ENCODE peak calls at places on chromosomes 4 and X, in ten cellular contexts. One of them, this sample, is unnamed.
A peak's percentile ranks its signal among the peaks of the same experiment; 100 is the strongest.

GRCh38 chr4:184383497-184384055 is 90.8 kb downstream of the IRF2 start:
- DNase-seq in AG10803: peak; percentile 95
- DNase-seq in neural progenitor cell: no peak
- DNase-seq in spleen: no peak
- DNase-seq in fibroblast of pulmonary artery: peak; percentile 96
- DNase-seq in cardiac muscle cell: no peak
- DNase-seq in heart left ventricle: peak; percentile 59
- DNase-seq in H7: no peak
- DNase-seq in fibroblast of mammary gland: peak; percentile 98
- DNase-seq in left lung: no peak
- DNase-seq in this sample: no peak

GRCh38 chr4:188143731-188144130 is 4.5 kb downstream of the TRIML1 start:
- DNase-seq in AG10803: no peak
- DNase-seq in H7: no peak
- DNase-seq in fibroblast of pulmonary artery: no peak
- DNase-seq in cardiac muscle cell: peak; percentile 39
- DNase-seq in fibroblast of mammary gland: no peak
- DNase-seq in neural progenitor cell: no peak
- DNase-seq in spleen: no peak
- DNase-seq in heart left ventricle: no peak
- DNase-seq in left lung: no peak
- DNase-seq in this sample: no peak

GRCh38 chr4:74449571-74450297 is 4.8 kb downstream of the AREG start:
- DNase-seq in heart left ventricle: no peak
- DNase-seq in fibroblast of pulmonary artery: peak; percentile 45
- DNase-seq in cardiac muscle cell: no peak
- DNase-seq in spleen: no peak
- DNase-seq in AG10803: no peak
- DNase-seq in left lung: no peak
- DNase-seq in fibroblast of mammary gland: peak; percentile 61
- DNase-seq in H7: no peak
- DNase-seq in neural progenitor cell: no peak
- DNase-seq in this sample: no peak

GRCh38 chrX:15128838-15129237 is 141.0 kb downstream of the ASB9 start:
- DNase-seq in fibroblast of mammary gland: no peak
- DNase-seq in neural progenitor cell: no peak
- DNase-seq in spleen: no peak
- DNase-seq in fibroblast of pulmonary artery: no peak
- DNase-seq in cardiac muscle cell: no peak
- DNase-seq in heart left ventricle: no peak
- DNase-seq in H7: no peak
- DNase-seq in AG10803: no peak
- DNase-seq in left lung: no peak
- DNase-seq in this sample: no peak

GRCh38 chr4:158758142-158758541 is 10.7 kb upstream of the FNIP2 start:
- DNase-seq in spleen: no peak
- DNase-seq in neural progenitor cell: no peak
- DNase-seq in fibroblast of pulmonary artery: no peak
- DNase-seq in AG10803: peak; percentile 91
- DNase-seq in H7: no peak
- DNase-seq in cardiac muscle cell: no peak
- DNase-seq in left lung: no peak
- DNase-seq in heart left ventricle: no peak
- DNase-seq in fibroblast of mammary gland: peak; percentile 48
- DNase-seq in this sample: no peak

GRCh38 chr4:83599183-83599582 is 63.3 kb downstream of the GPAT3 start:
- DNase-seq in H7: no peak
- DNase-seq in left lung: no peak
- DNase-seq in AG10803: peak; percentile 3
- DNase-seq in neural progenitor cell: no peak
- DNase-seq in cardiac muscle cell: peak; percentile 41
- DNase-seq in spleen: no peak
- DNase-seq in fibroblast of mammary gland: peak; percentile 59
- DNase-seq in heart left ventricle: no peak
- DNase-seq in fibroblast of pulmonary artery: peak; percentile 53
- DNase-seq in this sample: peak; percentile 41

GRCh38 chrX:53483838-53484420 is 49.8 kb upstream of the HSD17B10 start:
- DNase-seq in left lung: no peak
- DNase-seq in neural progenitor cell: no peak
- DNase-seq in spleen: no peak
- DNase-seq in fibroblast of mammary gland: peak; percentile 48
- DNase-seq in AG10803: peak; percentile 82
- DNase-seq in H7: no peak
- DNase-seq in heart left ventricle: no peak
- DNase-seq in cardiac muscle cell: no peak
- DNase-seq in fibroblast of pulmonary artery: no peak
- DNase-seq in this sample: no peak

GRCh38 chr4:76989391-76990061 is 40.0 kb downstream of the SEPTIN11 start:
- DNase-seq in AG10803: no peak
- DNase-seq in spleen: no peak
- DNase-seq in cardiac muscle cell: no peak
- DNase-seq in left lung: no peak
- DNase-seq in fibroblast of pulmonary artery: no peak
- DNase-seq in fibroblast of mammary gland: no peak
- DNase-seq in heart left ventricle: no peak
- DNase-seq in neural progenitor cell: no peak
- DNase-seq in H7: no peak
- DNase-seq in this sample: peak; percentile 57

GRCh38 chr4:41535911-41536361 is 2.0 kb upstream of the LIMCH1 start:
- DNase-seq in AG10803: no peak
- DNase-seq in H7: no peak
- DNase-seq in heart left ventricle: no peak
- DNase-seq in neural progenitor cell: no peak
- DNase-seq in cardiac muscle cell: no peak
- DNase-seq in fibroblast of pulmonary artery: peak; percentile 44
- DNase-seq in spleen: no peak
- DNase-seq in left lung: no peak
- DNase-seq in fibroblast of mammary gland: no peak
- DNase-seq in this sample: peak; percentile 76

GRCh38 chr4:128787509-128788311 is 21.8 kb upstream of the JADE1 start:
- DNase-seq in fibroblast of mammary gland: peak; percentile 44
- DNase-seq in spleen: no peak
- DNase-seq in AG10803: no peak
- DNase-seq in heart left ventricle: no peak
- DNase-seq in cardiac muscle cell: no peak
- DNase-seq in H7: no peak
- DNase-seq in neural progenitor cell: no peak
- DNase-seq in fibroblast of pulmonary artery: no peak
- DNase-seq in left lung: no peak
- DNase-seq in this sample: no peak

GRCh38 chr4:137740192-137740591 is 207.9 kb upstream of the PCDH18 start:
- DNase-seq in neural progenitor cell: no peak
- DNase-seq in left lung: no peak
- DNase-seq in H7: no peak
- DNase-seq in heart left ventricle: no peak
- DNase-seq in fibroblast of mammary gland: no peak
- DNase-seq in fibroblast of pulmonary artery: peak; percentile 22
- DNase-seq in spleen: no peak
- DNase-seq in AG10803: peak; percentile 15
- DNase-seq in cardiac muscle cell: no peak
- DNase-seq in this sample: no peak

GRCh38 chr4:99300934-99301333 is 10.1 kb upstream of the ADH1A start:
- DNase-seq in left lung: no peak
- DNase-seq in fibroblast of mammary gland: peak; percentile 98
- DNase-seq in spleen: no peak
- DNase-seq in fibroblast of pulmonary artery: peak; percentile 99
- DNase-seq in cardiac muscle cell: peak; percentile 37
- DNase-seq in AG10803: peak; percentile 100
- DNase-seq in H7: no peak
- DNase-seq in neural progenitor cell: no peak
- DNase-seq in heart left ventricle: peak; percentile 84
- DNase-seq in this sample: peak; percentile 66

GRCh38 chr4:119286377-119287002 is 35.4 kb downstream of the FABP2 start:
- DNase-seq in fibroblast of mammary gland: peak; percentile 83
- DNase-seq in heart left ventricle: no peak
- DNase-seq in H7: no peak
- DNase-seq in cardiac muscle cell: peak; percentile 47
- DNase-seq in spleen: no peak
- DNase-seq in AG10803: peak; percentile 85
- DNase-seq in fibroblast of pulmonary artery: peak; percentile 88
- DNase-seq in neural progenitor cell: peak; percentile 38
- DNase-seq in left lung: no peak
- DNase-seq in this sample: peak; percentile 38

GRCh38 chr4:175767130-175767529 is 44.9 kb downstream of the GPM6A start:
- DNase-seq in spleen: no peak
- DNase-seq in heart left ventricle: no peak
- DNase-seq in AG10803: no peak
- DNase-seq in left lung: no peak
- DNase-seq in cardiac muscle cell: no peak
- DNase-seq in H7: no peak
- DNase-seq in neural progenitor cell: no peak
- DNase-seq in fibroblast of mammary gland: no peak
- DNase-seq in fibroblast of pulmonary artery: no peak
- DNase-seq in this sample: no peak

GRCh38 chr4:23931489-23931830 is 41.6 kb upstream of the PPARGC1A start:
- DNase-seq in H7: no peak
- DNase-seq in fibroblast of mammary gland: no peak
- DNase-seq in heart left ventricle: no peak
- DNase-seq in neural progenitor cell: no peak
- DNase-seq in cardiac muscle cell: no peak
- DNase-seq in spleen: no peak
- DNase-seq in left lung: no peak
- DNase-seq in AG10803: no peak
- DNase-seq in fibroblast of pulmonary artery: no peak
- DNase-seq in this sample: no peak

GRCh38 chrX:31071262-31071661 is 579 bp downstream of the FTHL17 start:
- DNase-seq in spleen: peak; percentile 71
- DNase-seq in cardiac muscle cell: no peak
- DNase-seq in fibroblast of pulmonary artery: no peak
- DNase-seq in AG10803: no peak
- DNase-seq in fibroblast of mammary gland: no peak
- DNase-seq in H7: no peak
- DNase-seq in left lung: peak; percentile 42
- DNase-seq in heart left ventricle: no peak
- DNase-seq in neural progenitor cell: no peak
- DNase-seq in this sample: no peak
- H3K4me3 ChIP-seq in spleen: no peak overlapping the region
- H3K4me3 ChIP-seq in cardiac muscle cell: no peak overlapping the region
- H3K4me3 ChIP-seq in fibroblast of pulmonary artery: no peak overlapping the region
- H3K4me3 ChIP-seq in AG10803: no peak overlapping the region
- H3K4me3 ChIP-seq in fibroblast of mammary gland: no peak overlapping the region
- H3K4me3 ChIP-seq in H7: no peak overlapping the region
- H3K4me3 ChIP-seq in left lung: no peak overlapping the region
- H3K4me3 ChIP-seq in heart left ventricle: no peak overlapping the region
- H3K4me3 ChIP-seq in neural progenitor cell: no peak overlapping the region
- H3K4me3 ChIP-seq in this sample: no peak overlapping the region

DNA sequence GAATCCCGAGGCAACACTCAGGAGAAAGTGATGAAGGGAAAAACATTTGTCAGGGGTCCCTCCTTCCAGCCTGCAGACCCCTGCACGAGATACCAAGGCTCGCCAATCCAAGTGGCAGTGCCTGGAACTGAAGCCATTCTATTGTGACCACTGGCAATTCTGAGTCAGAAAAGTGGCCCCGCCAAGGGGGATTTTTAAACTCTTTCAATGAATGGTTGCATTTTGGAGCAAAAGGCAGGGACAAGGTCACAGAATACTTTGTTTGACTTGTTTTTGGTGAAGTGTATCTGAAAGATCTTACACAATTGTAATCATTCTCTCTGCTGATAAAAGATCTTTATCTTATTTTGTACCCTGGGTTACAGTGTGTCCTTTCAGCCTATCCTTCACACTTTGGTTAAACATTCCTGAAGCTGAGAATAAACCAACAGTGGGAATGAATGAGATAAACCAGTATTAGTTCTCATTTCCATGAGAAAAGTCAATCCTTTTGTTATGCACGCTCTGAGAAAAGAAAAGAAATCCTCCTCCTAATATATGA is 115.9 kb upstream of the PDLIM3 start:
- DNase-seq in spleen: no peak
- DNase-seq in fibroblast of mammary gland: no peak
- DNase-seq in fibroblast of pulmonary artery: no peak
- DNase-seq in H7: no peak
- DNase-seq in cardiac muscle cell: no peak
- DNase-seq in AG10803: no peak
- DNase-seq in neural progenitor cell: peak; percentile 20
- DNase-seq in heart left ventricle: no peak
- DNase-seq in left lung: no peak
- DNase-seq in this sample: no peak
- H3K4me3 ChIP-seq in spleen: no peak overlapping the region
- H3K4me3 ChIP-seq in fibroblast of mammary gland: no peak overlapping the region
- H3K4me3 ChIP-seq in fibroblast of pulmonary artery: no peak overlapping the region
- H3K4me3 ChIP-seq in H7: no peak overlapping the region
- H3K4me3 ChIP-seq in cardiac muscle cell: no peak overlapping the region
- H3K4me3 ChIP-seq in AG10803: no peak overlapping the region
- H3K4me3 ChIP-seq in neural progenitor cell: no peak overlapping the region
- H3K4me3 ChIP-seq in heart left ventricle: no peak overlapping the region
- H3K4me3 ChIP-seq in left lung: no peak overlapping the region
- H3K4me3 ChIP-seq in this sample: no peak overlapping the region

GRCh38 chr4:139656614-139657486 is 8.8 kb upstream of the MGST2 start:
- DNase-seq in cardiac muscle cell: peak; percentile 84
- DNase-seq in fibroblast of mammary gland: peak; percentile 79
- DNase-seq in fibroblast of pulmonary artery: peak; percentile 84
- DNase-seq in spleen: no peak
- DNase-seq in AG10803: peak; percentile 72
- DNase-seq in H7: peak; percentile 72
- DNase-seq in neural progenitor cell: peak; percentile 88
- DNase-seq in left lung: no peak
- DNase-seq in heart left ventricle: peak; percentile 54
- DNase-seq in this sample: no peak

GRCh38 chr4:139659735-139660424 is 5.7 kb upstream of the MGST2 start:
- DNase-seq in fibroblast of mammary gland: no peak
- DNase-seq in heart left ventricle: no peak
- DNase-seq in left lung: no peak
- DNase-seq in H7: no peak
- DNase-seq in AG10803: no peak
- DNase-seq in fibroblast of pulmonary artery: no peak
- DNase-seq in neural progenitor cell: no peak
- DNase-seq in spleen: no peak
- DNase-seq in cardiac muscle cell: no peak
- DNase-seq in this sample: no peak

GRCh38 chr4:139658983-139659382 is 6.6 kb upstream of the MGST2 start:
- DNase-seq in left lung: no peak
- DNase-seq in spleen: no peak
- DNase-seq in fibroblast of pulmonary artery: no peak
- DNase-seq in neural progenitor cell: no peak
- DNase-seq in fibroblast of mammary gland: no peak
- DNase-seq in AG10803: no peak
- DNase-seq in heart left ventricle: no peak
- DNase-seq in cardiac muscle cell: no peak
- DNase-seq in H7: no peak
- DNase-seq in this sample: no peak

GRCh38 chr4:139660518-139661149 is 5.0 kb upstream of the MGST2 start:
- DNase-seq in spleen: no peak
- DNase-seq in heart left ventricle: no peak
- DNase-seq in fibroblast of mammary gland: no peak
- DNase-seq in AG10803: no peak
- DNase-seq in fibroblast of pulmonary artery: peak; percentile 64
- DNase-seq in left lung: no peak
- DNase-seq in cardiac muscle cell: no peak
- DNase-seq in H7: no peak
- DNase-seq in neural progenitor cell: no peak
- DNase-seq in this sample: no peak

GRCh38 chr4:139658185-139658584 is 7.4 kb upstream of the MGST2 start:
- DNase-seq in fibroblast of mammary gland: no peak
- DNase-seq in heart left ventricle: no peak
- DNase-seq in fibroblast of pulmonary artery: peak; percentile 9
- DNase-seq in neural progenitor cell: peak; percentile 10
- DNase-seq in H7: peak; percentile 37
- DNase-seq in left lung: no peak
- DNase-seq in cardiac muscle cell: no peak
- DNase-seq in spleen: no peak
- DNase-seq in AG10803: no peak
- DNase-seq in this sample: no peak
- H3K4me3 ChIP-seq in fibroblast of mammary gland: no peak overlapping the region
- H3K4me3 ChIP-seq in heart left ventricle: no peak overlapping the region
- H3K4me3 ChIP-seq in fibroblast of pulmonary artery: no peak overlapping the region
- H3K4me3 ChIP-seq in neural progenitor cell: no peak overlapping the region
- H3K4me3 ChIP-seq in H7: no peak overlapping the region
- H3K4me3 ChIP-seq in left lung: no peak overlapping the region
- H3K4me3 ChIP-seq in cardiac muscle cell: no peak overlapping the region
- H3K4me3 ChIP-seq in spleen: no peak overlapping the region
- H3K4me3 ChIP-seq in AG10803: no peak overlapping the region
- H3K4me3 ChIP-seq in this sample: no peak overlapping the region

GRCh38 chr4:88225216-88226107 is 58.9 kb downstream of the PPM1K start:
- DNase-seq in H7: no peak
- DNase-seq in heart left ventricle: no peak
- DNase-seq in left lung: no peak
- DNase-seq in AG10803: no peak
- DNase-seq in fibroblast of mammary gland: no peak
- DNase-seq in neural progenitor cell: no peak
- DNase-seq in spleen: no peak
- DNase-seq in cardiac muscle cell: no peak
- DNase-seq in fibroblast of pulmonary artery: peak; percentile 35
- DNase-seq in this sample: no peak
- H3K4me3 ChIP-seq in H7: no peak overlapping the region
- H3K4me3 ChIP-seq in heart left ventricle: no peak overlapping the region
- H3K4me3 ChIP-seq in left lung: no peak overlapping the region
- H3K4me3 ChIP-seq in AG10803: no peak overlapping the region
- H3K4me3 ChIP-seq in fibroblast of mammary gland: no peak overlapping the region
- H3K4me3 ChIP-seq in neural progenitor cell: no peak overlapping the region
- H3K4me3 ChIP-seq in spleen: no peak overlapping the region
- H3K4me3 ChIP-seq in cardiac muscle cell: no peak overlapping the region
- H3K4me3 ChIP-seq in fibroblast of pulmonary artery: no peak overlapping the region
- H3K4me3 ChIP-seq in this sample: no peak overlapping the region